ENCODE peak calls at places on chromosomes 3 and 15, in eight cellular contexts. K is NCI-H1105, B is testis, W is NCI-H82, P is left kidney, Q is neural crest cell, V is SJSA1, Y is NCI-H510A. H is an unnamed sample.

GRCh38 chr15:75578206-75578947 is 738 bp downstream of the PTPN9 start:
- DNase-seq in P (peak), K (peak), Q (peak), V (peak), B (peak), W (peak), Y (no peak), H (no peak)

GRCh38 chr3:36804295-36805055 is 40.1 kb upstream of the DCLK3 start:
- DNase-seq in P (peak), Q (no peak), W (peak), Y (peak), V (no peak), K (no peak), B (no peak), H (peak)

GRCh38 chr3:39166932-39167532 is 13.6 kb upstream of the CSRNP1 start:
- DNase-seq in K (no peak), B (no peak), Q (no peak), Y (no peak), P (no peak), V (no peak), W (no peak), H (no peak)

GRCh38 chr15:64651573-64652260 is 123.7 kb downstream of the RBPMS2 start:
- DNase-seq in B (no peak), Q (no peak), K (no peak), V (peak), Y (peak), P (peak), W (no peak), H (no peak)

GRCh38 chr3:128504957-128505730 is 12.1 kb upstream of the GATA2 start:
- DNase-seq in P (no peak), K (no peak), W (no peak), B (no peak), Q (no peak), V (no peak), Y (no peak), H (no peak)

GRCh38 chr3:129610276-129610675 is 3.8 kb upstream of the PLXND1 start:
- DNase-seq in W (no peak), Y (no peak), V (no peak), Q (no peak), K (no peak), P (no peak), B (no peak), H (no peak)

GRCh38 chr15:34357653-34358052 is 9.3 kb downstream of the LPCAT4 start:
- DNase-seq in P (no peak), Q (no peak), V (no peak), K (no peak), B (no peak), W (no peak), Y (no peak), H (no peak)

GRCh38 chr15:91922701-91923279 is 69.3 kb downstream of the SLCO3A1 start:
- DNase-seq in V (no peak), P (no peak), K (peak), W (no peak), B (no peak), Y (no peak), Q (no peak), H (no peak)

GRCh38 chr15:77029166-77030041 is 34.5 kb downstream of the PSTPIP1 start:
- DNase-seq in W (no peak), V (no peak), Q (no peak), K (no peak), B (no peak), Y (no peak), P (no peak), H (no peak)

GRCh38 chr3:182397164-182397563 is 396.1 kb upstream of the ATP11B start:
- DNase-seq in Y (no peak), Q (no peak), P (no peak), V (no peak), B (no peak), K (no peak), W (no peak), H (no peak)

GRCh38 chr15:81752149-81752942 is 293.5 kb downstream of the MEX3B start:
- DNase-seq in Y (peak), K (peak), P (peak), Q (no peak), B (peak), V (peak), W (peak), H (peak)

GRCh38 chr3:150331978-150332568 is 76.0 kb upstream of the TSC22D2 start:
- DNase-seq in K (no peak), W (no peak), Q (no peak), P (no peak), B (no peak), V (no peak), Y (no peak), H (no peak)

GRCh38 chr3:13276438-13277129 is 143.5 kb downstream of the NUP210 start:
- DNase-seq in P (peak), Q (no peak), B (no peak), K (no peak), Y (no peak), V (no peak), W (no peak), H (no peak)

GRCh38 chr3:111210866-111211564 is 139.4 kb downstream of the NECTIN3 start:
- DNase-seq in V (no peak), P (no peak), Y (no peak), B (no peak), Q (no peak), W (peak), K (no peak), H (no peak)

GRCh38 chr3:109640146-109640652 is 302.9 kb upstream of the DPPA4 start:
- DNase-seq in P (no peak), Q (no peak), V (no peak), W (peak), K (no peak), Y (no peak), B (no peak), H (no peak)

H was measured in NCI-H524 treated with DMSO at 0.1 percent for 48 hours.